ENCODE peak calls at places on chromosome 19, in six cellular contexts. T is HFFc6; F is uterus; G is CD4-positive, alpha-beta T cell; E is cardiac fibroblast; D is choroid plexus epithelial cell. M is an unnamed sample.

GRCh38 chr19:7596191-7596937 is 701 bp downstream of the CAMSAP3 start:
- DNase-seq in T (no peak), F (no peak), E (no peak), D (no peak), G (no peak), M (no peak)

GRCh38 chr19:55173186-55173716 is 6.8 kb upstream of the DNAAF3 start:
- DNase-seq in G (no peak), F (no peak), T (no peak), E (no peak), D (no peak), M (no peak)

GRCh38 chr19:19062454-19063182 is 1.2 kb upstream of the SLC25A42 start:
- DNase-seq in T (peak), G (no peak), F (no peak), D (peak), E (no peak), M (no peak)

GRCh38 chr19:40228863-40229262 is 2.4 kb upstream of the CCNP start:
- DNase-seq in F (no peak), T (no peak), G (no peak), D (no peak), E (no peak), M (no peak)

GRCh38 chr19:344625-345319 is at the start of gene MIER2:
- DNase-seq in F (peak), D (peak), E (peak), T (peak), G (peak), M (peak)

GRCh38 chr19:54653181-54653809 is 9.5 kb upstream of the LILRB4 start:
- DNase-seq in F (no peak), E (peak), T (peak), G (no peak), D (peak), M (no peak)

GRCh38 chr19:40392894-40393517 is 3.0 kb upstream of the HIPK4 start:
- DNase-seq in F (no peak), D (peak), E (no peak), T (no peak), G (no peak), M (no peak)

GRCh38 chr19:2636897-2637683 is 65.4 kb downstream of the GNG7 start:
- DNase-seq in F (peak), T (peak), D (peak), E (peak), G (peak), M (no peak)

GRCh38 chr19:3285647-3286176 is 61.3 kb downstream of the CELF5 start:
- DNase-seq in T (no peak), F (no peak), G (peak), D (no peak), E (peak), M (no peak)

GRCh38 chr19:46730595-46730994 is 13.7 kb upstream of the PRKD2 start:
- DNase-seq in D (no peak), F (no peak), G (no peak), E (no peak), T (no peak), M (no peak)

GRCh38 chr19:54517483-54517882 is 14.9 kb downstream of the LAIR2 start:
- DNase-seq in T (peak), G (peak), E (peak), D (peak), F (no peak), M (no peak)

GRCh38 chr19:21709464-21709863 is 57.9 kb downstream of the ZNF100 start:
- DNase-seq in E (no peak), D (no peak), T (no peak), G (no peak), F (no peak), M (no peak)

GRCh38 chr19:38400361-38400760 is 2.5 kb upstream of the FAM98C start:
- DNase-seq in T (no peak), E (no peak), G (no peak), D (no peak), F (no peak), M (no peak)

GRCh38 chr19:8680676-8681344 is 17.8 kb downstream of the ACTL9 start:
- DNase-seq in E (no peak), D (no peak), T (no peak), F (no peak), G (no peak), M (no peak)

GRCh38 chr19:37077615-37077928 is 661 bp upstream of the ZNF420 start:
- DNase-seq in T (peak), G (no peak), F (no peak), E (no peak), D (no peak), M (no peak)

GRCh38 chr19:31578326-31578725 is 229.1 kb upstream of the TSHZ3 start:
- DNase-seq in D (no peak), F (no peak), T (no peak), E (no peak), G (no peak), M (no peak)

GRCh38 chr19:2051771-2052704 is 994 bp upstream of the MKNK2 start:
- DNase-seq in E (peak), T (no peak), F (peak), D (no peak), G (no peak), M (no peak)

GRCh38 chr19:54727562-54727961 is 3.3 kb downstream of the KIR3DL3 start:
- DNase-seq in E (no peak), T (no peak), D (no peak), F (no peak), G (no peak), M (no peak)

GRCh38 chr19:51490676-51491075 is 10.9 kb downstream of the SIGLEC12 start:
- DNase-seq in G (no peak), D (no peak), T (no peak), E (no peak), F (no peak), M (no peak)

GRCh38 chr19:11373166-11373884 is 1.1 kb upstream of the SWSAP1 start:
- DNase-seq in F (no peak), D (peak), T (peak), G (no peak), E (peak), M (no peak)

GRCh38 chr19:4220188-4220587 is 9.1 kb upstream of the EBI3 start:
- DNase-seq in G (no peak), F (no peak), T (no peak), E (no peak), D (no peak), M (no peak)

DNA sequence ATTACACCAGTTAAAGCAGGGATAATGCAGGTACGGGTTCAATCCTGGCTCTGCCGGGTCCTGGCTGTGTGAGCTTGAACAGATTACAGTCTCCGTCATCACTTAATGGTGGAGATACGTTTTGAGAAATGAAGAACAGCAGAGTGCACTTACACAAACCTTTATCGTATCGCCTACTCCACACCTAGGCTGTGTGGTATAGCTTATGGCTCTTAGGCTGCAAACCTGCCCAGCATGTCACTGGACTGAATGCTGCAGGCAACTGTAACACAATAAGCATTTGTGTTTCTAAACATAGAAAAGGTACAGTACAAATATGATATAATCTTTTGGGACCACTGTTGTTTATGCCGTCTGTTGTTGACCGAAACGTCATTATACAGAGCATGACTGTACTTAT is 11.5 kb downstream of the KRTDAP start:
- DNase-seq in T (no peak), F (no peak), D (no peak), E (no peak), G (no peak), M (no peak)
- TF ChIP-seq CTCF in T (no peak), F (no peak), D (no peak), E (no peak), G (no peak), M (no peak)

GRCh38 chr19:16144216-16144581 is 714 bp downstream of the HSH2D start:
- DNase-seq in D (no peak), F (no peak), G (no peak), T (no peak), E (no peak), M (no peak)

GRCh38 chr19:16139752-16140151 is 3.7 kb upstream of the HSH2D start:
- DNase-seq in F (no peak), E (no peak), T (no peak), D (no peak), G (no peak), M (no peak)

GRCh38 chr19:16142032-16142580 is 1.4 kb upstream of the HSH2D start:
- DNase-seq in T (no peak), G (no peak), D (no peak), F (no peak), E (no peak), M (no peak)

GRCh38 chr19:16143399-16144215 is at the start of gene HSH2D:
- DNase-seq in D (no peak), T (no peak), F (no peak), E (no peak), G (peak), M (no peak)

DNA sequence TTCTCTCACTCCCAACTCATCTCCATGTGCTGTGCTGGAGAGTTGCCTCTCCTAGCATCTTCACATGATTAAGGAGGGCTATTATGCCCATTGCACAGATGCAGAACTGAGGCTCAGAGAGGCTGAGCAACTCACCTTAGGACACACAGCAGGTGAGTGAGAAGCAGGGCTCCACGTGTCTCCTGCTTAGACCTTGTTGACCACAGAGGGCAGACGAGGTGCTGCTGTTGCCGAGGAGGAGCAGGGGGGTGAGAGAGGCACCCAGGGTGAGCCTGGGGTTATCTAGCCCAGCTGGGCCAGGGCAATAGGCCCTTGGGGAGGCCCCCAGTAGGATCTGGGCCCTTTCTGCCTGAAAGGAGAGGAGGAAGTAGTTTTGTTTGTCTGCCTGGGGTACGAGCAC is 2.4 kb upstream of the HSH2D start:
- DNase-seq in D (no peak), E (no peak), T (no peak), G (no peak), F (no peak), M (no peak)
- TF ChIP-seq CTCF in D (no peak), E (no peak), T (no peak), G (no peak), F (no peak), M (no peak)

GRCh38 chr19:58367698-58368454 is 5.3 kb upstream of the ZNF497 start:
- DNase-seq in T (no peak), G (no peak), D (no peak), F (no peak), E (no peak), M (no peak)

GRCh38 chr19:58374200-58374599 is 6.6 kb downstream of the ZNF837 start:
- DNase-seq in E (no peak), F (no peak), D (peak), T (no peak), G (no peak), M (no peak)

GRCh38 chr19:58368561-58369360 is 6.2 kb upstream of the ZNF497 start:
- DNase-seq in T (no peak), F (no peak), D (no peak), G (no peak), E (no peak), M (no peak)

GRCh38 chr19:58366576-58367430 is 4.3 kb upstream of the ZNF497 start:
- DNase-seq in G (no peak), D (no peak), E (no peak), T (no peak), F (no peak), M (no peak)

GRCh38 chr19:58372311-58373133 is 8.3 kb downstream of the ZNF837 start:
- DNase-seq in T (no peak), D (no peak), G (no peak), E (no peak), F (no peak), M (no peak)
- TF ChIP-seq CTCF in T (peak), D (peak), G (no peak), E (peak), F (no peak), M (no peak)

DNA sequence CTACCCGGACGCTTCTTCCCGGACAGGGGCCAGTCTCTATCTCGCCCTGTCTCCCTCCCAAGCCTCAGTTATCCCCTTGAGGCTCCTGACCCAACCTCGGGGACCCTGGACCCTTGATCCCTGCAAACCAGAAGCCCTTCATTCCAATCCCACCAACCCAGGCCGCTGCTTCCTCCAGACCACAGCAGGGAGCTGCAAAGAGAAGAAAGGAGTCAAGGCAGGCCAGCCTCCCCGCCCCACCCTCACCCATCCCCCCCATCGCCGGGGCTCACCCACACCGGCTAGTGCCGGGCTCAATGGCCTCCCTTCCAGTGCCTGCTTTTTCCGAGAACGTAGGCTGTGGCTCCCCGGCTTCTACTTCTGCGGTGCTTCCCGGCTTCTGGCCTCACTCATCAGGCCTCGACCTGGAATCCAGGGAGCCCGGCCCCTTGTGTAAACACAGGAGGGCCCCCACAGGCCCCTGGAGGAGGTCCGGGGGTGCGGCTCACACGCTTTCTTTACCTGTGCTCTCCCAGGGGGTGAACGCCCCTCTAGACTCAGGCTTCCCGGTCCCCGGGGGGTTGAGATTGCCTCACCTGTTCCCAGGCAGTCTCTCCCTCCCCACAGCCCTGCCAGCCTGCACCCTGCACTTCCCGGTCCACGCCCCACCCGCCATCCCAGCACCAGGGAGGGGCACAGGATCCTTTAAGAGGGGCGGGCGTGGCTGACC is at the start of gene FAM83E:
- DNase-seq in T (no peak), E (no peak), F (no peak), D (no peak), G (no peak), M (no peak)
- TF ChIP-seq CTCF in T (no peak), E (no peak), F (no peak), D (no peak), G (no peak), M (no peak)

M was measured in AG09319.